ENCODE peak calls at places on chromosomes 4 and X, in ten cellular contexts. One of them, this sample, is unnamed.

GRCh38 chr4:74793757-74794340 is 474 bp downstream of the BTC start:
- DNase-seq in stomach: peak; percentile 84
- DNase-seq in A549: peak; percentile 66
- DNase-seq in upper lobe of left lung: peak; percentile 79
- DNase-seq in adrenal gland: peak; percentile 46
- DNase-seq in uterus: peak; percentile 21
- DNase-seq in gastrocnemius medialis: no peak
- DNase-seq in body of pancreas: peak; percentile 85
- DNase-seq in suprapubic skin: no peak
- DNase-seq in transverse colon: peak; percentile 79
- DNase-seq in this sample: peak; percentile 85

GRCh38 chr4:152696764-152697250 is 17.0 kb upstream of the TMEM154 start:
- DNase-seq in stomach: peak; percentile 30
- DNase-seq in adrenal gland: no peak
- DNase-seq in A549: no peak
- DNase-seq in transverse colon: peak; percentile 50
- DNase-seq in gastrocnemius medialis: no peak
- DNase-seq in uterus: no peak
- DNase-seq in suprapubic skin: no peak
- DNase-seq in body of pancreas: no peak
- DNase-seq in upper lobe of left lung: no peak
- DNase-seq in this sample: no peak

GRCh38 chr4:2135083-2135482 is 76.0 kb downstream of the NAT8L start:
- DNase-seq in upper lobe of left lung: no peak
- DNase-seq in stomach: no peak
- DNase-seq in adrenal gland: peak; percentile 14
- DNase-seq in suprapubic skin: no peak
- DNase-seq in A549: no peak
- DNase-seq in gastrocnemius medialis: no peak
- DNase-seq in body of pancreas: no peak
- DNase-seq in uterus: no peak
- DNase-seq in transverse colon: peak; percentile 15
- DNase-seq in this sample: no peak

GRCh38 chr4:38610844-38611550 is 53.0 kb upstream of the KLF3 start:
- DNase-seq in uterus: no peak
- DNase-seq in stomach: peak; percentile 53
- DNase-seq in body of pancreas: peak; percentile 40
- DNase-seq in upper lobe of left lung: peak; percentile 52
- DNase-seq in gastrocnemius medialis: no peak
- DNase-seq in transverse colon: peak; percentile 62
- DNase-seq in suprapubic skin: no peak
- DNase-seq in adrenal gland: peak; percentile 45
- DNase-seq in A549: no peak
- DNase-seq in this sample: peak; percentile 85

GRCh38 chr4:41550308-41550707 is 12.4 kb downstream of the LIMCH1 start:
- DNase-seq in stomach: no peak
- DNase-seq in upper lobe of left lung: no peak
- DNase-seq in gastrocnemius medialis: no peak
- DNase-seq in suprapubic skin: no peak
- DNase-seq in uterus: no peak
- DNase-seq in body of pancreas: no peak
- DNase-seq in adrenal gland: peak; percentile 56
- DNase-seq in transverse colon: no peak
- DNase-seq in A549: no peak
- DNase-seq in this sample: no peak

GRCh38 chr4:118783887-118784286 is 52.0 kb downstream of the SEC24D start:
- DNase-seq in stomach: no peak
- DNase-seq in body of pancreas: no peak
- DNase-seq in A549: no peak
- DNase-seq in suprapubic skin: no peak
- DNase-seq in transverse colon: no peak
- DNase-seq in gastrocnemius medialis: no peak
- DNase-seq in uterus: no peak
- DNase-seq in adrenal gland: peak; percentile 17
- DNase-seq in upper lobe of left lung: no peak
- DNase-seq in this sample: no peak

GRCh38 chr4:101346562-101347266 is 612 bp downstream of the PPP3CA start:
- DNase-seq in transverse colon: peak; percentile 63
- DNase-seq in upper lobe of left lung: peak; percentile 76
- DNase-seq in A549: peak; percentile 47
- DNase-seq in suprapubic skin: peak; percentile 83
- DNase-seq in uterus: peak; percentile 62
- DNase-seq in body of pancreas: peak; percentile 64
- DNase-seq in gastrocnemius medialis: peak; percentile 36
- DNase-seq in stomach: peak; percentile 59
- DNase-seq in adrenal gland: peak; percentile 65
- DNase-seq in this sample: peak; percentile 54

GRCh38 chr4:156019238-156019637 is 65.6 kb upstream of the CTSO start:
- DNase-seq in suprapubic skin: no peak
- DNase-seq in adrenal gland: no peak
- DNase-seq in uterus: no peak
- DNase-seq in transverse colon: no peak
- DNase-seq in upper lobe of left lung: no peak
- DNase-seq in body of pancreas: no peak
- DNase-seq in stomach: no peak
- DNase-seq in A549: no peak
- DNase-seq in gastrocnemius medialis: no peak
- DNase-seq in this sample: no peak

GRCh38 chrX:7027071-7027470 is 120.4 kb upstream of the STS start:
- DNase-seq in transverse colon: peak; percentile 30
- DNase-seq in gastrocnemius medialis: no peak
- DNase-seq in adrenal gland: no peak
- DNase-seq in body of pancreas: peak; percentile 29
- DNase-seq in A549: no peak
- DNase-seq in upper lobe of left lung: no peak
- DNase-seq in suprapubic skin: no peak
- DNase-seq in stomach: peak; percentile 79
- DNase-seq in uterus: no peak
- DNase-seq in this sample: no peak

GRCh38 chr4:3875466-3875865 is 109.3 kb downstream of the ADRA2C start:
- DNase-seq in adrenal gland: no peak
- DNase-seq in gastrocnemius medialis: no peak
- DNase-seq in body of pancreas: no peak
- DNase-seq in uterus: no peak
- DNase-seq in stomach: no peak
- DNase-seq in suprapubic skin: no peak
- DNase-seq in transverse colon: no peak
- DNase-seq in upper lobe of left lung: no peak
- DNase-seq in A549: no peak
- DNase-seq in this sample: peak; percentile 48

GRCh38 chrX:65406532-65406931 is 128.1 kb downstream of the LAS1L start:
- DNase-seq in adrenal gland: no peak
- DNase-seq in upper lobe of left lung: no peak
- DNase-seq in gastrocnemius medialis: no peak
- DNase-seq in transverse colon: no peak
- DNase-seq in stomach: no peak
- DNase-seq in A549: no peak
- DNase-seq in body of pancreas: no peak
- DNase-seq in suprapubic skin: no peak
- DNase-seq in uterus: no peak
- DNase-seq in this sample: no peak

DNA sequence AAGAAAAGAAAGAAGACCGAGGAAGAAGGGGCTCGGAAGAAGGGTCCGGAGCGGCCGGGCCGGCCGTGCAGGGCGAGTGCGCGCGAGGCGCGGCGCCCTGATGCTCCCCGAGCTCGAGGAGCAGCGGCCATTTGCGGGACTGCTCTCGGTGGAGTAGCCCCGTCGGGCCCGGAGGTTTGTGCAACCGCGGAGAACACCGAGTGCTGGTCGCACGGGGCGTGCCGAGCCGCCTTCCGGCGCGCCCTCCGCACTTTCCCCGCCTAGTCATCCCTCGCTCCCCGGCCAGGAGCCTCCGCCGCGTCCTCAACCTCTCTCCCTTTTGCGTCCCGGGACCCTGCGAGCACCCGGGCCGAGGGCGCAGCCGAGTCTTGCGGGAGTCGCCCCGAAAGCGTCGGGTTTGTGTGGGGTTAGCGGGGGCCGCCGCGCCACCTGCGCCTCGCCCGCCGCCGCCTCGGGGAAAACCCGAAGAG is 127.4 kb downstream of the LAS1L start:
- DNase-seq in uterus: no peak
- DNase-seq in suprapubic skin: no peak
- DNase-seq in transverse colon: no peak
- DNase-seq in A549: no peak
- DNase-seq in upper lobe of left lung: no peak
- DNase-seq in gastrocnemius medialis: no peak
- DNase-seq in body of pancreas: no peak
- DNase-seq in stomach: no peak
- DNase-seq in adrenal gland: no peak
- DNase-seq in this sample: no peak
- H3K4me3 ChIP-seq in uterus: no peak overlapping the region
- H3K4me3 ChIP-seq in suprapubic skin: peak overlapping the region; percentile 37
- H3K4me3 ChIP-seq in transverse colon: peak overlapping the region; percentile 49
- H3K4me3 ChIP-seq in A549: no peak overlapping the region
- H3K4me3 ChIP-seq in upper lobe of left lung: no peak overlapping the region
- H3K4me3 ChIP-seq in gastrocnemius medialis: no peak overlapping the region
- H3K4me3 ChIP-seq in body of pancreas: no peak overlapping the region
- H3K4me3 ChIP-seq in stomach: peak overlapping the region; percentile 31
- H3K4me3 ChIP-seq in adrenal gland: peak overlapping the region; percentile 29
- H3K4me3 ChIP-seq in this sample: no peak overlapping the region

GRCh38 chr4:88738146-88738545 is 40.5 kb upstream of the NAP1L5 start:
- DNase-seq in suprapubic skin: no peak
- DNase-seq in uterus: no peak
- DNase-seq in body of pancreas: no peak
- DNase-seq in upper lobe of left lung: no peak
- DNase-seq in A549: no peak
- DNase-seq in stomach: no peak
- DNase-seq in gastrocnemius medialis: no peak
- DNase-seq in adrenal gland: no peak
- DNase-seq in transverse colon: no peak
- DNase-seq in this sample: no peak

GRCh38 chr4:88734403-88734949 is 36.8 kb upstream of the NAP1L5 start:
- DNase-seq in upper lobe of left lung: no peak
- DNase-seq in A549: no peak
- DNase-seq in adrenal gland: peak; percentile 45
- DNase-seq in transverse colon: no peak
- DNase-seq in stomach: no peak
- DNase-seq in body of pancreas: no peak
- DNase-seq in uterus: no peak
- DNase-seq in suprapubic skin: no peak
- DNase-seq in gastrocnemius medialis: no peak
- DNase-seq in this sample: no peak

GRCh38 chr4:88736264-88736663 is 38.6 kb upstream of the NAP1L5 start:
- DNase-seq in A549: no peak
- DNase-seq in adrenal gland: no peak
- DNase-seq in body of pancreas: no peak
- DNase-seq in suprapubic skin: no peak
- DNase-seq in stomach: no peak
- DNase-seq in gastrocnemius medialis: no peak
- DNase-seq in transverse colon: no peak
- DNase-seq in uterus: no peak
- DNase-seq in upper lobe of left lung: no peak
- DNase-seq in this sample: no peak

GRCh38 chr4:88737304-88738015 is 39.8 kb upstream of the NAP1L5 start:
- DNase-seq in adrenal gland: no peak
- DNase-seq in gastrocnemius medialis: peak; percentile 72
- DNase-seq in suprapubic skin: no peak
- DNase-seq in transverse colon: peak; percentile 20
- DNase-seq in upper lobe of left lung: peak; percentile 58
- DNase-seq in stomach: peak; percentile 44
- DNase-seq in uterus: peak; percentile 78
- DNase-seq in body of pancreas: no peak
- DNase-seq in A549: no peak
- DNase-seq in this sample: no peak

DNA sequence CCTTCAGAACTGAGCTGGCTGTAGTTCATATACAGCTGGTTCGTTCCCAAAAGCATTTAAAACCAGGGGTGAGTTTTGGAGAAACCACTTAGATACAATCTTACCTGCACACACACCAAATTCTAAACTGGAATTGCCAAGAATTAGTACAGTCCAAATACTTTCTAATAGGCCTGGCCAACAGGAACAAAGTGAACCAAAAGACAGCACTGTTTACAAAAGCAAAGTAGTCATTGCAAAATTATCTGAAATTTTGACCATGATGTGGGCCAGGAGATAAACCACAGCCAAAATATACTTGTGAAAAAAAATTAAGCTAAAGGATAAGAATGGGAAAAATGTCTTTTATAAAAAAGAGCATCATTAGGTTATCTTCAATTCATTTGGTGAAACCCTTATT is 37.9 kb upstream of the NAP1L5 start:
- DNase-seq in A549: no peak
- DNase-seq in gastrocnemius medialis: no peak
- DNase-seq in adrenal gland: no peak
- DNase-seq in transverse colon: no peak
- DNase-seq in suprapubic skin: no peak
- DNase-seq in body of pancreas: no peak
- DNase-seq in uterus: no peak
- DNase-seq in upper lobe of left lung: no peak
- DNase-seq in stomach: no peak
- DNase-seq in this sample: no peak
- TF ChIP-seq POLR2A in A549: no peak
- TF ChIP-seq POLR2A in gastrocnemius medialis: no peak
- TF ChIP-seq POLR2A in adrenal gland: no peak
- TF ChIP-seq POLR2A in transverse colon: no peak
- TF ChIP-seq POLR2A in suprapubic skin: no peak
- TF ChIP-seq POLR2A in body of pancreas: no peak
- TF ChIP-seq POLR2A in uterus: no peak
- TF ChIP-seq POLR2A in upper lobe of left lung: no peak
- TF ChIP-seq POLR2A in stomach: no peak
- TF ChIP-seq POLR2A in this sample: no peak

GRCh38 chr4:180449395-180449956 is 1793.7 kb upstream of the TENM3 start:
- DNase-seq in A549: peak; percentile 56
- DNase-seq in suprapubic skin: no peak
- DNase-seq in transverse colon: no peak
- DNase-seq in body of pancreas: no peak
- DNase-seq in gastrocnemius medialis: no peak
- DNase-seq in uterus: no peak
- DNase-seq in upper lobe of left lung: no peak
- DNase-seq in adrenal gland: peak; percentile 36
- DNase-seq in stomach: no peak
- DNase-seq in this sample: no peak
- TF ChIP-seq CTCF in A549: peak; percentile 36
- TF ChIP-seq CTCF in suprapubic skin: peak; percentile 6
- TF ChIP-seq CTCF in transverse colon: no peak
- TF ChIP-seq CTCF in body of pancreas: no peak
- TF ChIP-seq CTCF in gastrocnemius medialis: no peak
- TF ChIP-seq CTCF in uterus: no peak
- TF ChIP-seq CTCF in upper lobe of left lung: no peak
- TF ChIP-seq CTCF in adrenal gland: peak; percentile 41
- TF ChIP-seq CTCF in stomach: no peak
- TF ChIP-seq CTCF in this sample: no peak

DNA sequence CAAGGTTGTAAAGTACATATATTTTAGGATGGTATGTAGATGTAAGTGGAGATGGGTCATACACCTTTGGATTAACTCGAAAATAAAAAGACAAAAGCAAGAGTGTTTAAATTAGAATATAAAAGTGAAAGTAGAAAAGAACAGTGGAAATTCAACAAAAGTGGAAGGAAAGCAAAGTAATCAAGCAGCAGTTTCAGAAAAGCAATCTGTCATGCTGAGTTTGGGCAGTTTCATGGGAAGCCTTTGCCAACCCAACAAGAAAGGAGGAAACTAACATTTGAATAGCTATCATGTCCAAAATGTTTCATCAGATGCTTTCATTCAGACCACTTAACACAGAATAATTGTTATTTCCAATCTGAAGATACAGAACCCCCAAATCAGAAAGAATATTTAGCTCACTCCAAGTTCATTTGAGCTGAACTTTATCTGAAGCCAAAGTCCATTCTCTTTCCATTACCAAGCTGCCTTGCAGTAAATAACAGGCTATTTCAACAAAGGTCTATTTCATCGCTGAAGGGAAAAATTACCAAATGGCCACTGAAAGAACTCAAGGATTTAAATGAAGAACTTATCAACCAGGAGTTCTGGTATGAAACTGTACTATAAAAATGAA is 1.8 kb upstream of the EXOSC9 start:
- DNase-seq in transverse colon: no peak
- DNase-seq in upper lobe of left lung: no peak
- DNase-seq in gastrocnemius medialis: no peak
- DNase-seq in A549: no peak
- DNase-seq in stomach: no peak
- DNase-seq in uterus: no peak
- DNase-seq in body of pancreas: no peak
- DNase-seq in adrenal gland: no peak
- DNase-seq in suprapubic skin: no peak
- DNase-seq in this sample: no peak
- H3K4me3 ChIP-seq in transverse colon: no peak overlapping the region
- H3K4me3 ChIP-seq in upper lobe of left lung: no peak overlapping the region
- H3K4me3 ChIP-seq in gastrocnemius medialis: no peak overlapping the region
- H3K4me3 ChIP-seq in A549: no peak overlapping the region
- H3K4me3 ChIP-seq in stomach: no peak overlapping the region
- H3K4me3 ChIP-seq in uterus: no peak overlapping the region
- H3K4me3 ChIP-seq in body of pancreas: no peak overlapping the region
- H3K4me3 ChIP-seq in adrenal gland: no peak overlapping the region
- H3K4me3 ChIP-seq in suprapubic skin: no peak overlapping the region
- H3K4me3 ChIP-seq in this sample: no peak overlapping the region